ENCODE peak calls at places on chromosomes 3 and 15, in seven cellular contexts. F, M, Y, W, Q, X and J are unnamed samples. For H3K27me3, the result is how much of the 10 kb centered on the place peaks cover.

GRCh38 chr3:128275316-128276150 is 122.3 kb downstream of the EEFSEC start:
- DNase-seq in Y (no peak), X (no peak), F (no peak), M (no peak), W (no peak), Q (no peak), J (no peak)

GRCh38 chr3:195458188-195458800 is 15.5 kb upstream of the ACAP2 start:
- DNase-seq in X (no peak), F (no peak), Y (no peak), W (no peak), Q (no peak), M (no peak), J (no peak)

GRCh38 chr3:188432826-188433525 is 279.0 kb downstream of the LPP start:
- DNase-seq in Q (no peak), W (no peak), M (no peak), F (no peak), Y (no peak), X (peak), J (no peak)

GRCh38 chr3:127568604-127569003 is 21.9 kb downstream of the TPRA1 start:
- DNase-seq in X (no peak), Q (no peak), W (no peak), F (no peak), Y (no peak), M (no peak), J (no peak)

GRCh38 chr3:11373235-11373634 is 101.0 kb downstream of the ATG7 start:
- DNase-seq in X (no peak), W (no peak), M (no peak), F (no peak), Y (no peak), Q (no peak), J (no peak)

GRCh38 chr15:43511012-43511885 is 6.2 kb upstream of the MAP1A start:
- DNase-seq in Y (no peak), X (peak), M (no peak), Q (peak), F (no peak), W (no peak), J (peak)

GRCh38 chr15:55917881-55918296 is 75.5 kb downstream of the NEDD4 start:
- DNase-seq in Q (peak), F (no peak), W (no peak), Y (no peak), M (no peak), X (peak), J (peak)

GRCh38 chr3:148360046-148360445 is 337.7 kb upstream of the AGTR1 start:
- DNase-seq in F (no peak), M (no peak), X (no peak), Y (no peak), W (no peak), Q (no peak), J (no peak)

GRCh38 chr15:84981711-84982300 is at the start of gene PDE8A:
- DNase-seq in X (peak), F (peak), Y (no peak), M (no peak), W (peak), Q (peak), J (peak)

GRCh38 chr15:61080209-61081027 is 148.7 kb downstream of the RORA start:
- DNase-seq in F (no peak), M (no peak), Q (no peak), Y (no peak), W (no peak), X (no peak), J (no peak)

GRCh38 chr15:86300371-86301106 is 220.9 kb downstream of the AGBL1 start:
- DNase-seq in F (no peak), W (no peak), X (peak), Q (no peak), Y (no peak), M (no peak), J (no peak)

GRCh38 chr15:84947947-84948830 is 33.5 kb upstream of the PDE8A start:
- DNase-seq in Q (no peak), X (peak), Y (no peak), W (peak), F (no peak), M (no peak), J (no peak)

GRCh38 chr3:81013360-81013759 is 748.1 kb downstream of the GBE1 start:
- DNase-seq in W (no peak), Y (no peak), F (no peak), Q (no peak), X (no peak), M (no peak), J (no peak)

GRCh38 chr3:113233497-113233896 is 22.1 kb downstream of the BOC start:
- DNase-seq in M (no peak), Q (no peak), Y (no peak), F (no peak), W (no peak), X (no peak), J (no peak)

GRCh38 chr15:38029741-38030140 is 95.3 kb downstream of the TMCO5A start:
- DNase-seq in Y (no peak), W (no peak), M (no peak), X (no peak), F (no peak), Q (no peak), J (no peak)

GRCh38 chr3:14507345-14507741 is 32.8 kb downstream of the GRIP2 start:
- DNase-seq in W (peak), X (no peak), M (no peak), Y (peak), F (no peak), Q (no peak), J (no peak)

GRCh38 chr3:182524711-182525401 is 268.4 kb upstream of the ATP11B start:
- DNase-seq in W (no peak), Q (no peak), M (no peak), Y (no peak), F (no peak), X (peak), J (no peak)

GRCh38 chr3:175193815-175194518 is 334.8 kb downstream of the NAALADL2 start:
- DNase-seq in M (no peak), Y (no peak), W (no peak), Q (no peak), F (no peak), X (peak), J (no peak)

GRCh38 chr15:73273181-73274002 is 95.4 kb downstream of the HCN4 start:
- DNase-seq in X (peak), M (no peak), W (peak), Q (peak), F (peak), Y (no peak), J (peak)

GRCh38 chr3:66098436-66098835 is 59.7 kb upstream of the MAGI1 start:
- DNase-seq in F (no peak), X (no peak), Q (no peak), W (no peak), Y (no peak), M (no peak), J (no peak)

GRCh38 chr3:163573324-163573723 is 1505.0 kb downstream of the SI start:
- DNase-seq in F (no peak), Y (no peak), W (no peak), M (no peak), X (no peak), Q (no peak), J (no peak)

GRCh38 chr3:53162672-53163458 is 1.9 kb downstream of the PRKCD start:
- DNase-seq in F (peak), M (peak), Q (no peak), Y (no peak), X (peak), W (no peak), J (no peak)

GRCh38 chr15:88257311-88257901 is 867 bp upstream of the NTRK3 start:
- DNase-seq in Y (no peak), Q (peak), M (no peak), X (no peak), W (no peak), F (no peak), J (no peak)

GRCh38 chr15:88256261-88257230 is at the start of gene NTRK3:
- DNase-seq in Q (peak), X (no peak), W (no peak), F (no peak), M (no peak), Y (no peak), J (no peak)

GRCh38 chr15:88255496-88256171 is 905 bp downstream of the NTRK3 start:
- DNase-seq in F (no peak), M (no peak), Q (peak), X (no peak), Y (no peak), W (no peak), J (peak)

GRCh38 chr15:88255109-88255495 is 1.4 kb downstream of the NTRK3 start:
- DNase-seq in X (no peak), Y (no peak), W (no peak), Q (no peak), M (no peak), F (no peak), J (no peak)

DNA sequence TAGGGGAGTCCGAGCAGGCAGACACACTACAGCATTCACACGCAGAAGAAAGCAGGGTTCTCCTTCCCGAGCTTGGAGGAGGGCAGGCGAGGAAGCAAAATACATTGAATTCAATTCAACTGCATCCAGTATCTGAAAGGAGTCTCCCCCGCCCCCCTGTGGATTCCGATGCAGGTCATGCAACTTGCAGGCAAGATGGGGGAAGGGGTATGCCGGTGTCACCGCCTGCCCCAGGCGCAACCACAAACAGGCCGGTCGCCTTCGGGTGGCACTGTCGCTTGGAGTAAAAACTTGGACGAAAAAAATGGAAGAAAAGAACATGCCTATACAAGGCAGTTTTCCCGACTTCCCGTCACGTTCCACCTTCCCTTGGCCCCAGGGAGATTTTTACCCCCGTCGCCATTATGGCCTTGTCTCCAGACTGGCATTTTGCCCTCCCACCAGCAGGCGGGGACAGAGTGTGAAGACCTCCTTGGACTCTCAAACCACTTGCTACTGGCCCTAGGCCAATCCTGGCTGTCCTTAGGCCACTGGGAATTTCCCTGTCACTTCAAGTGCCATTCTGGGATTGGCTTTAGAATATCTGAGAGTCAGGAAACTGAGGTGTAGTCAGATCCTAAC is 1.6 kb upstream of the NTRK3 start:
- DNase-seq in Y (no peak), F (no peak), Q (peak), W (no peak), X (no peak), M (no peak), J (peak)
- TF ChIP-seq CTCF in Y (no peak), F (no peak), Q (peak), W (no peak), X (no peak), M (no peak), J (peak)

GRCh38 chr15:95910643-95911212 is 419.8 kb upstream of the NR2F2 start:
- DNase-seq in Y (no peak), F (no peak), Q (peak), M (no peak), W (no peak), X (no peak), J (no peak)
- H3K27me3 ChIP-seq in Y (under half), F (under half), Q (under half), M (under half), W (under half), X (under half), J (under half)

GRCh38 chr3:31701286-31701685 is 168.6 kb downstream of the STT3B start:
- DNase-seq in Q (no peak), X (no peak), Y (no peak), M (no peak), F (no peak), W (no peak), J (no peak)

GRCh38 chr3:31696815-31697548 is 164.3 kb downstream of the STT3B start:
- DNase-seq in Y (no peak), W (no peak), F (no peak), Q (no peak), M (no peak), X (no peak), J (no peak)

GRCh38 chr3:31696009-31696297 is 163.2 kb downstream of the STT3B start:
- DNase-seq in F (no peak), X (no peak), Y (no peak), M (no peak), Q (no peak), W (no peak), J (no peak)

GRCh38 chr3:31695280-31696008 is 162.7 kb downstream of the STT3B start:
- DNase-seq in Q (peak), M (no peak), Y (no peak), W (no peak), X (peak), F (no peak), J (no peak)

DNA sequence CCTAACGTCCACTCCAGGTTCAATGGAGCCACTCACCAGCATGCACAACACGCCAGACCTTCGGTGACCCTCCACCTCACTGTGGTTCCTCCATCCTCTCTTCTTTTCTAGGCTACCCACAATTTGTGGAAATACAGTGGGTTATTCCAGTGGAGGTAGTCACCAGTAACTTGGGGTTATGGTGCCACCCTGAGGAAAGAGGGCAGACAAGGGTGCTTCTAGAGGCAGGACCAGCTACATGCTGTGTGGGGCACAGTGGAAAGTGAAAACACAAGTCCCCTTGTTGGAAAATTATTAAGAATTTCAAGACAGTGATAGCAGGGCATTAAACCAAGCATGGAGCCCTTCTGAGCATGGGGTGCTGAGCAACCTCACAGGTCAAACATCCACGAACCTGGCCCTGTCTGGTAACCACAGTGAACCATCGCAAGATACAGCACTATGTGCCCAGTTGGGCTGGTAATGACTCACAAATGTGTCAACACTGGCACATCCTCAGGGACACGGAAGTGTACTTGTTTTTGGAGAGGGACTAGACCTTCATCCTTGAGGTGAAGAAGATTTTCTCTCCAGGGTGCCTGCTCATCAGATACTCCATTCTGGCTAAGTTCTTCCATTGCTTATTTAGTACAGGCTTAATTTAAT is 166.7 kb downstream of the STT3B start:
- DNase-seq in W (no peak), X (peak), Q (no peak), F (no peak), M (no peak), Y (no peak), J (no peak)
- TF ChIP-seq CTCF in W (no peak), X (no peak), Q (no peak), F (no peak), M (no peak), Y (no peak), J (no peak)

GRCh38 chr3:193964517-193964880 is 171.4 kb upstream of the HES1 start:
- DNase-seq in M (no peak), W (no peak), Q (no peak), F (no peak), X (no peak), Y (no peak), J (no peak)
- H3K27me3 ChIP-seq in M (under half), W (under half), Q (under half), F (under half), X (under half), Y (under half), J (under half)